ENCODE peak calls at places on chromosome 4, in five cellular contexts. K, C, X, Z and Y are unnamed samples.

GRCh38 chr4:73776363-73776762 is 36.0 kb downstream of the CXCL8 start:
- DNase-seq in K (no peak), C (no peak), X (no peak), Z (no peak), Y (no peak)

GRCh38 chr4:89422441-89422950 is 114.9 kb upstream of the GPRIN3 start:
- DNase-seq in K (no peak), C (no peak), X (no peak), Z (no peak), Y (no peak)

GRCh38 chr4:143358923-143359694 is 22.4 kb downstream of the GAB1 start:
- DNase-seq in K (no peak), C (peak; percentile 8), X (no peak), Z (no peak), Y (peak; percentile 33)

GRCh38 chr4:179695175-179695574 is 2252.9 kb upstream of the AGA start:
- DNase-seq in K (no peak), C (no peak), X (no peak), Z (no peak), Y (no peak)

GRCh38 chr4:149884529-149885206 is 69.0 kb upstream of the IQCM start:
- DNase-seq in K (no peak), C (no peak), X (no peak), Z (no peak), Y (no peak)

GRCh38 chr4:8427761-8428287 is 12.7 kb downstream of the ACOX3 start:
- DNase-seq in K (no peak), C (no peak), X (no peak), Z (no peak), Y (peak; percentile 37)

GRCh38 chr4:75593393-75593792 is 36.9 kb downstream of the CDKL2 start:
- DNase-seq in K (no peak), C (no peak), X (no peak), Z (no peak), Y (no peak)

GRCh38 chr4:48346594-48346993 is 5.3 kb downstream of the SLAIN2 start:
- DNase-seq in K (no peak), C (no peak), X (no peak), Z (no peak), Y (no peak)

GRCh38 chr4:10773656-10774055 is 89.1 kb upstream of the CLNK start:
- DNase-seq in K (no peak), C (no peak), X (no peak), Z (no peak), Y (no peak)

GRCh38 chr4:7224001-7224400 is 31.7 kb downstream of the SORCS2 start:
- DNase-seq in K (no peak), C (no peak), X (no peak), Z (no peak), Y (no peak)

GRCh38 chr4:7956306-7957112 is 16.8 kb upstream of the AFAP1 start:
- DNase-seq in K (no peak), C (no peak), X (no peak), Z (no peak), Y (no peak)

GRCh38 chr4:158159054-158159717 is 13.6 kb downstream of the GASK1B start:
- DNase-seq in K (no peak), C (no peak), X (no peak), Z (no peak), Y (no peak)

GRCh38 chr4:147626903-147627302 is 9.7 kb downstream of the TMEM184C start:
- DNase-seq in K (no peak), C (no peak), X (no peak), Z (no peak), Y (no peak)

GRCh38 chr4:138650917-138651564 is 364.5 kb upstream of the NOCT start:
- DNase-seq in K (no peak), C (no peak), X (no peak), Z (no peak), Y (no peak)

GRCh38 chr4:36351082-36351666 is 69.8 kb downstream of the DTHD1 start:
- DNase-seq in K (peak; percentile 63), C (peak; percentile 66), X (peak; percentile 57), Z (peak; percentile 66), Y (peak; percentile 65)

GRCh38 chr4:8272472-8273428 is 3.2 kb downstream of the HTRA3 start:
- DNase-seq in K (no peak), C (no peak), X (no peak), Z (no peak), Y (no peak)

GRCh38 chr4:182289809-182290208 is 46.6 kb downstream of the TENM3 start:
- DNase-seq in K (no peak), C (no peak), X (no peak), Z (no peak), Y (no peak)

GRCh38 chr4:182143086-182143821 is 99.9 kb upstream of the TENM3 start:
- DNase-seq in K (no peak), C (no peak), X (no peak), Z (peak; percentile 51), Y (no peak)

GRCh38 chr4:173325007-173325736 is 9.0 kb downstream of the HMGB2 start:
- DNase-seq in K (no peak), C (no peak), X (no peak), Z (no peak), Y (no peak)

GRCh38 chr4:113248320-113248719 is 198.9 kb downstream of the ANK2 start:
- DNase-seq in K (no peak), C (no peak), X (no peak), Z (no peak), Y (no peak)

GRCh38 chr4:60683953-60684352 is 516.2 kb upstream of the ADGRL3 start:
- DNase-seq in K (no peak), C (no peak), X (no peak), Z (no peak), Y (no peak)

GRCh38 chr4:48688953-48689352 is 91.1 kb downstream of the FRYL start:
- DNase-seq in K (no peak), C (no peak), X (no peak), Z (no peak), Y (no peak)

GRCh38 chr4:180665481-180665880 is 1577.7 kb upstream of the TENM3 start:
- DNase-seq in K (no peak), C (no peak), X (no peak), Z (no peak), Y (no peak)

GRCh38 chr4:147924604-147925412 is 192.9 kb downstream of the ARHGAP10 start:
- DNase-seq in K (no peak), C (no peak), X (no peak), Z (peak; percentile 33), Y (no peak)

GRCh38 chr4:186765673-186766546 is 42.3 kb upstream of the FAT1 start:
- DNase-seq in K (no peak), C (no peak), X (no peak), Z (no peak), Y (no peak)

GRCh38 chr4:185811509-185812364 is at the start of gene SORBS2:
- DNase-seq in K (no peak), C (no peak), X (no peak), Z (peak; percentile 34), Y (no peak)

GRCh38 chr4:2331519-2332200 is 69.8 kb upstream of the MXD4 start:
- DNase-seq in K (no peak), C (no peak), X (no peak), Z (no peak), Y (no peak)

GRCh38 chr4:54779797-54780196 is 122.0 kb downstream of the KIT start:
- DNase-seq in K (no peak), C (no peak), X (no peak), Z (no peak), Y (no peak)

GRCh38 chr4:22778547-22779163 is 85.9 kb downstream of the GBA3 start:
- DNase-seq in K (no peak), C (no peak), X (no peak), Z (no peak), Y (no peak)

GRCh38 chr4:121951570-121952110 is at the start of gene TRPC3:
- DNase-seq in K (peak; percentile 7), C (no peak), X (peak; percentile 30), Z (peak; percentile 74), Y (peak; percentile 38)

GRCh38 chr4:845233-845835 is 19.4 kb upstream of the CPLX1 start:
- DNase-seq in K (no peak), C (no peak), X (no peak), Z (peak; percentile 3), Y (no peak)

GRCh38 chr4:26784207-26784606 is 76.4 kb upstream of the STIM2 start:
- DNase-seq in K (no peak), C (no peak), X (no peak), Z (no peak), Y (no peak)

GRCh38 chr4:21954406-21954805 is 5.8 kb upstream of the KCNIP4 start:
- DNase-seq in K (no peak), C (no peak), X (no peak), Z (no peak), Y (no peak)

GRCh38 chr4:74874785-74875367 is 58.0 kb upstream of the PARM1 start:
- DNase-seq in K (peak; percentile 3), C (peak; percentile 14), X (peak; percentile 1), Z (peak; percentile 38), Y (peak; percentile 33)